ENCODE peak calls at places on chromosomes 4 and X, in ten cellular contexts. P is naive thymus-derived CD8-positive, alpha-beta T cell; V is stimulated activated naive B cell treated with anti-CD40 and anti-IgM and Interleukin-4, amounts not matched to agents 10 μg/mL and 1 μg/mL and 100 μg/mL, for 72 hours; J is endodermal cell; A is hypothalamus; Z is esophagus squamous epithelium; F is activated naive CD8-positive, alpha-beta T cell treated with anti-CD3 and anti-CD28 coated beads for 36 hours; S is NCI-H345; O is uterus; I is testis. G is an unnamed sample.

GRCh38 chr4:76300012-76300411 is 6.5 kb upstream of the STBD1 start:
- DNase-seq in P (no peak), F (no peak), I (no peak), J (no peak), A (no peak), Z (no peak), O (no peak), V (no peak), S (no peak), G (no peak)

GRCh38 chr4:140049024-140049923 is 104.7 kb downstream of the MAML3 start:
- DNase-seq in I (peak), A (no peak), P (peak), F (peak), V (peak), J (peak), S (peak), Z (no peak), O (peak), G (no peak)

GRCh38 chr4:88216395-88216794 is 58.0 kb upstream of the ABCG2 start:
- DNase-seq in F (no peak), Z (no peak), A (no peak), O (no peak), I (no peak), J (no peak), V (no peak), S (no peak), P (no peak), G (no peak)

GRCh38 chr4:88730811-88731210 is 33.2 kb upstream of the NAP1L5 start:
- DNase-seq in S (no peak), F (no peak), P (no peak), A (no peak), V (no peak), Z (no peak), O (no peak), J (no peak), I (no peak), G (no peak)

GRCh38 chr4:2742081-2742822 is 13.9 kb downstream of the TNIP2 start:
- DNase-seq in I (no peak), J (no peak), F (no peak), O (no peak), A (no peak), P (no peak), V (no peak), S (no peak), Z (no peak), G (no peak)

GRCh38 chr4:77505958-77506319 is 99.7 kb upstream of the CXCL13 start:
- DNase-seq in Z (no peak), F (no peak), P (no peak), A (no peak), O (no peak), I (no peak), J (no peak), V (no peak), S (no peak), G (no peak)

GRCh38 chr4:7326693-7327340 is 107.9 kb downstream of the PSAPL1 start:
- DNase-seq in P (no peak), V (no peak), O (no peak), A (no peak), F (no peak), Z (no peak), J (no peak), I (no peak), S (no peak), G (no peak)

GRCh38 chrX:6024204-6024603 is 204.5 kb downstream of the NLGN4X start:
- DNase-seq in Z (no peak), O (no peak), F (no peak), J (no peak), P (no peak), A (no peak), S (no peak), V (no peak), I (no peak), G (no peak)

GRCh38 chr4:111806331-111806730 is 338.9 kb upstream of the FAM241A start:
- DNase-seq in V (no peak), P (no peak), A (no peak), S (no peak), Z (no peak), F (no peak), O (no peak), I (no peak), J (peak), G (no peak)

GRCh38 chr4:176090115-176090514 is 24.5 kb downstream of the WDR17 start:
- DNase-seq in I (no peak), Z (no peak), J (no peak), P (no peak), O (no peak), V (peak), S (no peak), F (no peak), A (no peak), G (no peak)

GRCh38 chrX:11137543-11138139 is 26.5 kb downstream of the HCCS start:
- DNase-seq in Z (no peak), F (no peak), A (no peak), I (no peak), P (no peak), S (peak), O (no peak), J (no peak), V (no peak), G (no peak)

GRCh38 chr4:164648151-164648848 is 105.6 kb upstream of the SMIM31 start:
- DNase-seq in Z (no peak), F (no peak), J (no peak), I (no peak), A (no peak), V (no peak), S (no peak), O (no peak), P (no peak), G (no peak)